ENCODE peak calls at places on chromosomes 3 and 15, in four cellular contexts. P is mammary epithelial cell, I is GM12878, J is pancreas. H is an unnamed sample.

GRCh38 chr3:34377961-34378360 is 579.5 kb downstream of the PDCD6IP start:
- DNase-seq in P (no peak), I (no peak), J (no peak), H (no peak)

GRCh38 chr3:90091557-90091956 is 984.1 kb downstream of the EPHA3 start:
- DNase-seq in P (peak; percentile 14), I (no peak), J (no peak), H (peak; percentile 10)

GRCh38 chr3:184230081-184230602 is 757 bp downstream of the VWA5B2 start:
- DNase-seq in P (no peak), I (no peak), J (peak; percentile 85), H (peak; percentile 85)

GRCh38 chr3:81013360-81013759 is 748.1 kb downstream of the GBE1 start:
- DNase-seq in P (no peak), I (no peak), J (no peak), H (no peak)

GRCh38 chr3:183265713-183266417 is 12.8 kb downstream of the B3GNT5 start:
- DNase-seq in P (peak; percentile 99), I (no peak), J (no peak), H (no peak)

GRCh38 chr3:184166671-184167070 is 8.0 kb upstream of the AP2M1 start:
- DNase-seq in P (no peak), I (no peak), J (no peak), H (peak; percentile 12)

GRCh38 chr3:183298708-183299153 is 45.7 kb downstream of the B3GNT5 start:
- DNase-seq in P (no peak), I (no peak), J (no peak), H (peak; percentile 47)

GRCh38 chr3:15434756-15435155 is 7.4 kb downstream of the EAF1 start:
- DNase-seq in P (no peak), I (no peak), J (no peak), H (no peak)

GRCh38 chr15:25890532-25890931 is 27.4 kb upstream of the ATP10A start:
- DNase-seq in P (no peak), I (no peak), J (no peak), H (no peak)

GRCh38 chr3:36774072-36774471 is 9.7 kb upstream of the DCLK3 start:
- DNase-seq in P (no peak), I (no peak), J (no peak), H (no peak)

GRCh38 chr3:1195922-1196321 is 103.1 kb downstream of the CNTN6 start:
- DNase-seq in P (peak; percentile 12), I (no peak), J (no peak), H (no peak)

GRCh38 chr3:9862391-9863235 is 17.4 kb downstream of the CIDEC start:
- DNase-seq in P (no peak), I (no peak), J (peak; percentile 84), H (peak; percentile 96)

GRCh38 chr3:111539351-111540331 is 2.4 kb upstream of the CD96 start:
- DNase-seq in P (peak; percentile 55), I (peak; percentile 38), J (peak; percentile 66), H (peak; percentile 41)

GRCh38 chr3:114454592-114455251 is 160.9 kb downstream of the TIGIT start:
- DNase-seq in P (peak; percentile 49), I (no peak), J (no peak), H (no peak)

GRCh38 chr3:148962513-148962912 is 28.8 kb upstream of the GYG1 start:
- DNase-seq in P (peak; percentile 46), I (no peak), J (no peak), H (peak; percentile 71)

GRCh38 chr3:149808209-149808829 is 4.7 kb upstream of the RNF13 start:
- DNase-seq in P (peak; percentile 60), I (no peak), J (peak; percentile 44), H (peak; percentile 61)

GRCh38 chr3:104606812-104607211 is 759.9 kb upstream of the ALCAM start:
- DNase-seq in P (no peak), I (no peak), J (no peak), H (no peak)

GRCh38 chr3:13480340-13481318 is 523 bp downstream of the HDAC11 start:
- DNase-seq in P (peak; percentile 11), I (no peak), J (peak; percentile 92), H (no peak)

GRCh38 chr3:15795563-15796308 is 2.0 kb downstream of the ANKRD28 start:
- DNase-seq in P (peak; percentile 47), I (no peak), J (no peak), H (no peak)

GRCh38 chr15:100751585-100751984 is 128.0 kb upstream of the ALDH1A3 start:
- DNase-seq in P (no peak), I (no peak), J (no peak), H (no peak)

GRCh38 chr15:99014803-99015676 is 7.4 kb upstream of the PGPEP1L start:
- DNase-seq in P (peak; percentile 85), I (no peak), J (peak; percentile 94), H (peak; percentile 92)

GRCh38 chr15:69088300-69088965 is 72.0 kb upstream of the GLCE start:
- DNase-seq in P (peak; percentile 30), I (no peak), J (no peak), H (peak; percentile 37)

DNA sequence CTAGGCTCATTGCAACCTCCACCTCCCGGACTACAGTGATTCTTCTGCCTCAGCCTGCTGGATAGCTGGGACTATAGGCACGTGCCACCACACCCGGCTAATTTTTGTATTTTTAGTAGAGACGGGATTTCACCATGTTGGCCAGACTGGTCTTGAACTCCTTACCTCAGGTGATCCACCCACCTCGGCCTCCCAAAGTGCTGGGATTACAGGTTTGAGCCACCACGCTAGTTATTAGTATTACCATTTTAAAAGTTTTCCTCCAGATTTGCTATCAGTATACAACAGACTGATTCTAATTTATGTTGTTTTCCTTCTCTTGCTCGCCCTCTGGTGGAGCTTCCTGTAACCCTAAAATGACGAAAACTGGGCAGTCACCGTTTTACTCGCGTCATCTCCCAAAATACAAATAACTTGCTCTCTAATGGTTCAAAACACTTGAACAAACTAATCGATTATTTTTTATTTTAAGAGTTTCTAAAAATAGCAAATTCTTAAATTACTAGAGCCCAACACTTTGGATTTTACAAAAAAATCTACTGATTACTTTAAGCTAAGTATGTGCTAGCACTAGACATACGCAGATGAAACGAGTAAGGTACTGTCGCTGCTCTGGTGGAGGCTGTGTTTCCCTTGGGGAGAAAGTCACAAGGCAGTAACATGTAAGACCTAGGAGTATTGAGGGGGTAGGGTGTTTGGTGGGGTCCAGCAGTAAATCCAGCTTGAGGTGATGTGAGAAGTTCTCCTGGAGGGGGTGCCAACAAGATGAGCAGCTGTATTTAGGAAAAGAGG is 203.3 kb downstream of the MBNL1 start:
- DNase-seq in P (no peak), I (peak; percentile 37), J (no peak), H (peak; percentile 32)
- H3K4me3 ChIP-seq in P (no peak overlapping the region), I (no peak overlapping the region), J (no peak overlapping the region), H (no peak overlapping the region)

GRCh38 chr15:96416934-96417759 is 86.6 kb downstream of the NR2F2 start:
- DNase-seq in P (no peak), I (no peak), J (peak; percentile 39), H (peak; percentile 74)
- H3K27me3 ChIP-seq in P (peaks cover 57% of the 10 kb centered on the region), I (no peaks in the 10 kb centered on the region), J (peaks cover 8% of the 10 kb centered on the region), H (peaks cover 95% of the 10 kb centered on the region)

GRCh38 chr3:152103257-152103656 is 165.5 kb upstream of the MBNL1 start:
- DNase-seq in P (no peak), I (no peak), J (no peak), H (no peak)
- H3K36me3 ChIP-seq in P (no peaks in the 10 kb centered on the region), I (no peaks in the 10 kb centered on the region), J (no peaks in the 10 kb centered on the region), H (no peaks in the 10 kb centered on the region)

GRCh38 chr15:43509002-43509922 is 8.1 kb upstream of the MAP1A start:
- DNase-seq in P (no peak), I (no peak), J (no peak), H (peak; percentile 4)
- H3K4me3 ChIP-seq in P (no peak overlapping the region), I (no peak overlapping the region), J (no peak overlapping the region), H (peak overlapping the region; percentile 58)

GRCh38 chr3:133394561-133395311 is 5.1 kb upstream of the BFSP2 start:
- DNase-seq in P (no peak), I (no peak), J (no peak), H (no peak)

GRCh38 chr3:133393691-133394474 is 6.0 kb upstream of the BFSP2 start:
- DNase-seq in P (no peak), I (no peak), J (no peak), H (no peak)

GRCh38 chr3:133393204-133393603 is 6.7 kb upstream of the BFSP2 start:
- DNase-seq in P (peak; percentile 55), I (no peak), J (no peak), H (no peak)

GRCh38 chr3:133400006-133400515 is at the start of gene BFSP2:
- DNase-seq in P (no peak), I (no peak), J (no peak), H (no peak)

GRCh38 chr3:133396906-133397305 is 3.0 kb upstream of the BFSP2 start:
- DNase-seq in P (no peak), I (no peak), J (no peak), H (no peak)
- H3K27me3 ChIP-seq in P (no peaks in the 10 kb centered on the region), I (no peaks in the 10 kb centered on the region), J (no peaks in the 10 kb centered on the region), H (no peaks in the 10 kb centered on the region)